ENCODE peak calls at places on chromosome 14, in nine cellular contexts. K is sigmoid colon; X is AG20443; H is activated T-helper 1 cell treated with anti-CD3 and anti-CD28 coated beads, Interleukin-2, amount 50 U/mL, for 16 hours; R is fibroblast of the aortic adventitia; V is Right ventricle myocardium inferior; A is cardiac muscle cell; M is bronchial epithelial cell; Q is progenitor cell of endocrine pancreas. Z is an unnamed sample.

GRCh38 chr14:65904988-65905387 is 492.5 kb downstream of the FUT8 start:
- DNase-seq in K (no peak), X (no peak), H (no peak), R (no peak), V (no peak), A (no peak), M (no peak), Q (no peak), Z (no peak)

GRCh38 chr14:55000381-55000780 is 26.5 kb downstream of the WDHD1 start:
- DNase-seq in K (no peak), X (no peak), H (no peak), R (no peak), V (no peak), A (no peak), M (no peak), Q (no peak), Z (no peak)

GRCh38 chr14:101454229-101454628 is 107.1 kb upstream of the DIO3 start:
- DNase-seq in K (no peak), X (no peak), H (no peak), R (no peak), V (no peak), A (no peak), M (no peak), Q (no peak), Z (no peak)

GRCh38 chr14:92684801-92685560 is 63.4 kb downstream of the LGMN start:
- DNase-seq in K (peak; percentile 67), X (no peak), H (no peak), R (no peak), V (no peak), A (no peak), M (no peak), Q (no peak), Z (no peak)

GRCh38 chr14:61516125-61516740 is 179.1 kb upstream of the HIF1A start:
- DNase-seq in K (no peak), X (no peak), H (no peak), R (peak; percentile 32), V (no peak), A (no peak), M (peak; percentile 35), Q (no peak), Z (no peak)

GRCh38 chr14:70000601-70001000 is 121.4 kb downstream of the SMOC1 start:
- DNase-seq in K (no peak), X (no peak), H (no peak), R (no peak), V (no peak), A (no peak), M (peak; percentile 93), Q (no peak), Z (no peak)

GRCh38 chr14:71482701-71483100 is 449.5 kb upstream of the RGS6 start:
- DNase-seq in K (no peak), X (no peak), H (no peak), R (peak; percentile 72), V (no peak), A (no peak), M (no peak), Q (no peak), Z (no peak)

GRCh38 chr14:56794088-56794556 is 16.2 kb downstream of the OTX2 start:
- DNase-seq in K (no peak), X (no peak), H (no peak), R (no peak), V (no peak), A (no peak), M (no peak), Q (no peak), Z (no peak)

GRCh38 chr14:65877631-65878030 is 465.1 kb downstream of the FUT8 start:
- DNase-seq in K (no peak), X (no peak), H (no peak), R (no peak), V (no peak), A (no peak), M (no peak), Q (no peak), Z (no peak)

GRCh38 chr14:72679106-72679505 is 214.8 kb downstream of the DPF3 start:
- DNase-seq in K (no peak), X (no peak), H (no peak), R (peak; percentile 47), V (no peak), A (no peak), M (no peak), Q (no peak), Z (no peak)

GRCh38 chr14:88870777-88871176 is 46.3 kb downstream of the TTC8 start:
- DNase-seq in K (no peak), X (no peak), H (no peak), R (no peak), V (no peak), A (no peak), M (no peak), Q (no peak), Z (no peak)